ENCODE peak calls at places on chromosomes 13 and 19, in four cellular contexts. A is stromal cell of bone marrow, Z is OCI-LY7, K is A673. D is an unnamed sample.

GRCh38 chr13:63481334-63481733 is 2065.7 kb upstream of the PCDH20 start:
- DNase-seq in A (peak), K (peak), Z (no peak), D (peak)

GRCh38 chr13:42170029-42170428 is 101.9 kb upstream of the AKAP11 start:
- DNase-seq in Z (no peak), A (no peak), K (no peak), D (no peak)

GRCh38 chr13:29446016-29446415 is 149.5 kb downstream of the SLC7A1 start:
- DNase-seq in K (no peak), A (no peak), Z (no peak), D (no peak)

GRCh38 chr19:48795055-48795854 is 15.6 kb downstream of the BCAT2 start:
- DNase-seq in Z (peak), K (peak), A (peak), D (peak)

GRCh38 chr13:112733661-112734379 is 44.0 kb downstream of the ATP11A start:
- DNase-seq in K (no peak), Z (no peak), A (no peak), D (no peak)

GRCh38 chr19:47239610-47240296 is 8.8 kb upstream of the BBC3 start:
- DNase-seq in A (no peak), Z (no peak), K (peak), D (no peak)

GRCh38 chr13:47397739-47398138 is 500.9 kb upstream of the HTR2A start:
- DNase-seq in A (no peak), Z (no peak), K (no peak), D (no peak)

GRCh38 chr13:50225188-50226155 is 210.2 kb downstream of the KCNRG start:
- DNase-seq in A (no peak), K (no peak), Z (no peak), D (no peak)

GRCh38 chr13:53126803-53127202 is 98.2 kb downstream of the OLFM4 start:
- DNase-seq in Z (no peak), A (peak), K (no peak), D (no peak)

GRCh38 chr13:77507931-77508776 is 27.4 kb upstream of the SCEL start:
- DNase-seq in K (no peak), Z (no peak), A (peak), D (no peak)

GRCh38 chr13:99320693-99321481 is 13.7 kb upstream of the GPR183 start:
- DNase-seq in A (peak), Z (no peak), K (peak), D (peak)

GRCh38 chr13:110301606-110302131 is 5.3 kb downstream of the COL4A1 start:
- DNase-seq in A (no peak), K (no peak), Z (no peak), D (no peak)

GRCh38 chr13:39306639-39307589 is 268.7 kb downstream of the NHLRC3 start:
- DNase-seq in K (no peak), Z (no peak), A (no peak), D (no peak)

GRCh38 chr13:45711952-45712351 is 9.8 kb downstream of the CBY2 start:
- DNase-seq in K (no peak), Z (no peak), A (no peak), D (no peak)

GRCh38 chr13:42548731-42549554 is 25.0 kb upstream of the TNFSF11 start:
- DNase-seq in K (no peak), A (no peak), Z (peak), D (no peak)

GRCh38 chr13:111114362-111115050 is 604 bp upstream of the ARHGEF7 start:
- DNase-seq in A (peak), Z (no peak), K (no peak), D (no peak)

GRCh38 chr19:33064117-33064777 is 441 bp downstream of the RHPN2 start:
- DNase-seq in K (peak), Z (peak), A (no peak), D (no peak)

GRCh38 chr19:2634228-2634951 is 68.1 kb downstream of the GNG7 start:
- DNase-seq in Z (no peak), K (no peak), A (no peak), D (no peak)

GRCh38 chr13:113366031-113366588 is 2.2 kb upstream of the GRTP1 start:
- DNase-seq in A (no peak), Z (no peak), K (no peak), D (no peak)

GRCh38 chr19:33550741-33551140 is 29.1 kb upstream of the PEPD start:
- DNase-seq in A (no peak), K (no peak), Z (no peak), D (no peak)

GRCh38 chr19:58117841-58118575 is 20.0 kb upstream of the ZSCAN18 start:
- DNase-seq in K (no peak), Z (no peak), A (no peak), D (no peak)

GRCh38 chr19:51124729-51125128 is at the start of gene SIGLEC9:
- DNase-seq in K (no peak), A (no peak), Z (no peak), D (no peak)

GRCh38 chr13:107864543-107865460 is 350.5 kb downstream of the LIG4 start:
- DNase-seq in K (peak), A (peak), Z (peak), D (no peak)

GRCh38 chr19:670609-671075 is 5.5 kb upstream of the FSTL3 start:
- DNase-seq in A (no peak), K (no peak), Z (no peak), D (no peak)

GRCh38 chr13:41995946-41996345 is 35.0 kb upstream of the VWA8 start:
- DNase-seq in A (peak), Z (no peak), K (no peak), D (no peak)

GRCh38 chr13:112854321-112854720 is 114.7 kb upstream of the MCF2L start:
- DNase-seq in K (no peak), A (no peak), Z (no peak), D (no peak)

GRCh38 chr13:113622791-113623490 is 35.1 kb downstream of the ATP4B start:
- DNase-seq in K (no peak), Z (no peak), A (no peak), D (no peak)

GRCh38 chr19:40539070-40539469 is 37.6 kb upstream of the SHKBP1 start:
- DNase-seq in A (no peak), K (no peak), Z (no peak), D (no peak)

GRCh38 chr13:51838235-51838846 is 6.6 kb downstream of the TMEM272 start:
- DNase-seq in K (no peak), A (peak), Z (no peak), D (no peak)

GRCh38 chr13:79398169-79398568 is 7.9 kb downstream of the RBM26 start:
- DNase-seq in Z (no peak), K (no peak), A (no peak), D (no peak)

GRCh38 chr19:50829801-50830200 is 3.6 kb downstream of the KLK15 start:
- DNase-seq in A (no peak), K (no peak), Z (no peak), D (no peak)

GRCh38 chr19:18456974-18457373 is 19.0 kb upstream of the ISYNA1 start:
- DNase-seq in A (no peak), Z (no peak), K (no peak), D (no peak)

GRCh38 chr19:38262585-38263268 is 1.6 kb upstream of the SPINT2 start:
- DNase-seq in A (no peak), K (no peak), Z (no peak), D (no peak)

GRCh38 chr19:4609878-4610511 is 29.3 kb upstream of the TNFAIP8L1 start:
- DNase-seq in Z (peak), K (no peak), A (no peak), D (no peak)

GRCh38 chr13:40968416-40969000 is 50.6 kb downstream of the ELF1 start:
- DNase-seq in Z (no peak), A (no peak), K (no peak), D (no peak)

GRCh38 chr19:38073806-38074685 is 150.0 kb downstream of the DPF1 start:
- DNase-seq in A (no peak), Z (no peak), K (no peak), D (no peak)

GRCh38 chr13:30895773-30896172 is 10.3 kb upstream of the MEDAG start:
- DNase-seq in A (peak), Z (no peak), K (no peak), D (peak)

GRCh38 chr19:50570997-50571396 is 2.8 kb upstream of the LRRC4B start:
- DNase-seq in K (no peak), A (no peak), Z (no peak), D (no peak)

GRCh38 chr13:22846551-22846950 is 334.2 kb upstream of the SGCG start:
- DNase-seq in A (no peak), Z (no peak), K (no peak), D (no peak)